ENCODE peak calls at places on chromosomes 3 and 15, in four cellular contexts. One of them, this sample, is unnamed. For H3K27me3 and H3K36me3, the result is how much of the 10 kb centered on the place peaks cover.

GRCh38 chr3:55567121-55567520 is 80.0 kb upstream of the WNT5A start:
- DNase-seq in CD4-positive, CD25-positive, alpha-beta regulatory T cell: no peak
- DNase-seq in small intestine: no peak
- DNase-seq in left ventricle myocardium inferior: no peak
- DNase-seq in this sample: no peak

GRCh38 chr3:23900744-23901143 is 16.0 kb downstream of the NKIRAS1 start:
- DNase-seq in CD4-positive, CD25-positive, alpha-beta regulatory T cell: no peak
- DNase-seq in left ventricle myocardium inferior: no peak
- DNase-seq in small intestine: no peak
- DNase-seq in this sample: no peak

GRCh38 chr15:41546846-41547786 is 3.1 kb upstream of the RPAP1 start:
- DNase-seq in small intestine: peak
- DNase-seq in CD4-positive, CD25-positive, alpha-beta regulatory T cell: no peak
- DNase-seq in left ventricle myocardium inferior: no peak
- DNase-seq in this sample: no peak

GRCh38 chr15:32828507-32829186 is 110.8 kb downstream of the GREM1 start:
- DNase-seq in left ventricle myocardium inferior: no peak
- DNase-seq in CD4-positive, CD25-positive, alpha-beta regulatory T cell: no peak
- DNase-seq in small intestine: no peak
- DNase-seq in this sample: no peak

GRCh38 chr3:111311709-111312235 is 230.2 kb upstream of the CD96 start:
- DNase-seq in CD4-positive, CD25-positive, alpha-beta regulatory T cell: peak
- DNase-seq in small intestine: peak
- DNase-seq in left ventricle myocardium inferior: no peak
- DNase-seq in this sample: no peak

GRCh38 chr15:34434627-34435305 is 2.8 kb downstream of the GOLGA8A start:
- DNase-seq in small intestine: no peak
- DNase-seq in left ventricle myocardium inferior: no peak
- DNase-seq in CD4-positive, CD25-positive, alpha-beta regulatory T cell: no peak
- DNase-seq in this sample: no peak

GRCh38 chr15:40250771-40251454 is 12.1 kb downstream of the PAK6 start:
- DNase-seq in left ventricle myocardium inferior: peak
- DNase-seq in small intestine: no peak
- DNase-seq in CD4-positive, CD25-positive, alpha-beta regulatory T cell: no peak
- DNase-seq in this sample: peak

GRCh38 chr3:119294402-119294888 is 262 bp downstream of the ARHGAP31 start:
- DNase-seq in CD4-positive, CD25-positive, alpha-beta regulatory T cell: no peak
- DNase-seq in small intestine: peak
- DNase-seq in left ventricle myocardium inferior: peak
- DNase-seq in this sample: peak

GRCh38 chr15:62857411-62857853 is 185.1 kb upstream of the TPM1 start:
- DNase-seq in small intestine: no peak
- DNase-seq in left ventricle myocardium inferior: no peak
- DNase-seq in CD4-positive, CD25-positive, alpha-beta regulatory T cell: peak
- DNase-seq in this sample: no peak

GRCh38 chr15:71114887-71115566 is at the start of gene THSD4:
- DNase-seq in small intestine: peak
- DNase-seq in CD4-positive, CD25-positive, alpha-beta regulatory T cell: peak
- DNase-seq in left ventricle myocardium inferior: peak
- DNase-seq in this sample: peak

GRCh38 chr15:71115567-71116351 is 488 bp downstream of the THSD4 start:
- DNase-seq in left ventricle myocardium inferior: peak
- DNase-seq in small intestine: peak
- DNase-seq in CD4-positive, CD25-positive, alpha-beta regulatory T cell: peak
- DNase-seq in this sample: peak

GRCh38 chr15:71116366-71116765 is 1.1 kb downstream of the THSD4 start:
- DNase-seq in left ventricle myocardium inferior: no peak
- DNase-seq in small intestine: peak
- DNase-seq in CD4-positive, CD25-positive, alpha-beta regulatory T cell: no peak
- DNase-seq in this sample: peak

GRCh38 chr15:71112429-71112828 is 2.8 kb upstream of the THSD4 start:
- DNase-seq in small intestine: no peak
- DNase-seq in left ventricle myocardium inferior: no peak
- DNase-seq in CD4-positive, CD25-positive, alpha-beta regulatory T cell: no peak
- DNase-seq in this sample: no peak

GRCh38 chr15:71114066-71114680 is 1.1 kb upstream of the THSD4 start:
- DNase-seq in small intestine: no peak
- DNase-seq in CD4-positive, CD25-positive, alpha-beta regulatory T cell: no peak
- DNase-seq in left ventricle myocardium inferior: no peak
- DNase-seq in this sample: peak
- H3K27me3 ChIP-seq in small intestine: under half
- H3K27me3 ChIP-seq in CD4-positive, CD25-positive, alpha-beta regulatory T cell: under half
- H3K27me3 ChIP-seq in left ventricle myocardium inferior: under half
- H3K27me3 ChIP-seq in this sample: under half

GRCh38 chr3:172309741-172310140 is 138.5 kb downstream of the GHSR start:
- DNase-seq in small intestine: no peak
- DNase-seq in left ventricle myocardium inferior: no peak
- DNase-seq in CD4-positive, CD25-positive, alpha-beta regulatory T cell: no peak
- DNase-seq in this sample: no peak
- H3K36me3 ChIP-seq in small intestine: under half
- H3K36me3 ChIP-seq in left ventricle myocardium inferior: half or more
- H3K36me3 ChIP-seq in CD4-positive, CD25-positive, alpha-beta regulatory T cell: under half
- H3K36me3 ChIP-seq in this sample: under half

DNA sequence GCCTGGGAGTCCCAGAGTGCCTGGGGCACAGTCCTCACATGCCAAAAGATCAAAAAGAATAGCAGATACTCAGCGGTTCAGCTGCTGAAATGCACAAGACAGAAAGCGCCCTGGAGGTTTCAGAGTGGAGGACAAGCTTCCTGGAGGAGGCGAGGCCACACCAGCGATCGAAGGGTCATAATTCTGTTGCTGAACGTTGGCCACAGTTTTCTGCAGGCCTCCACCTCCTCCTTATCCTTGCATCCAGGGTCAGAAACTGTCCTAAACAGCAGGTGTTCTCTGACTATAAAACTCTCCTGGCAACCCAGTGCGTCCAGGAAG is 220.3 kb upstream of the LINGO1 start:
- DNase-seq in left ventricle myocardium inferior: no peak
- DNase-seq in CD4-positive, CD25-positive, alpha-beta regulatory T cell: no peak
- DNase-seq in small intestine: peak
- DNase-seq in this sample: peak
- H3K27me3 ChIP-seq in left ventricle myocardium inferior: half or more
- H3K27me3 ChIP-seq in CD4-positive, CD25-positive, alpha-beta regulatory T cell: under half
- H3K27me3 ChIP-seq in small intestine: under half
- H3K27me3 ChIP-seq in this sample: under half

DNA sequence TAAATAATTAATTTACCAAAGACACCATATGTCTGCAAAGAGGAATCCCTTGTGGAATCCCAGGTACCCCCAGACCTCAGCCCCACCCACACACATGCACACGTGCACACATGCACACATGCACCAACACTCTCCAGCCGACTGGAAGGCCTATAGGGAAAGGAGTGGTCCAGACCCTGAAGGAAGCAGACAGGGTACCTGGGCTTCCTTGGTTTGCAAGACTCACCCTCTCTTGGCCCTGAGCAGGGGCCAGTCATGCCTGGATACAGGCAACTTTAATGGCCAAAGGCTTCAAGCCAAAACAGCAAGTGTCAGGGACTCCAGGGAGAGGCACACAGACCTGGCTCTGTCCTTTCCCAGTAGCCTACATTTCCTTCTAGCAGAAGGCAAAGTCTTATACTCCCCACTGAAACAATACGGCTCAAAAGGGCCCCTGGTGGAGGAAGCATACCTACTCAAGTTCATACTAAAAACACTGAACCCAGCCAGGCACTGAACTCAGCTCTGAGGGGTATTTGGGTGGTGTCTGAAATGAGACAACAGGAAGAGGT is 8.8 kb downstream of the MFGE8 start:
- DNase-seq in left ventricle myocardium inferior: no peak
- DNase-seq in CD4-positive, CD25-positive, alpha-beta regulatory T cell: no peak
- DNase-seq in small intestine: no peak
- DNase-seq in this sample: no peak
- H3K36me3 ChIP-seq in left ventricle myocardium inferior: half or more
- H3K36me3 ChIP-seq in CD4-positive, CD25-positive, alpha-beta regulatory T cell: under half
- H3K36me3 ChIP-seq in small intestine: under half
- H3K36me3 ChIP-seq in this sample: half or more

GRCh38 chr3:120821426-120821825 is 78.9 kb downstream of the GTF2E1 start:
- DNase-seq in small intestine: no peak
- DNase-seq in left ventricle myocardium inferior: no peak
- DNase-seq in CD4-positive, CD25-positive, alpha-beta regulatory T cell: no peak
- DNase-seq in this sample: no peak
- H3K27me3 ChIP-seq in small intestine: under half
- H3K27me3 ChIP-seq in left ventricle myocardium inferior: under half
- H3K27me3 ChIP-seq in CD4-positive, CD25-positive, alpha-beta regulatory T cell: under half
- H3K27me3 ChIP-seq in this sample: under half

DNA sequence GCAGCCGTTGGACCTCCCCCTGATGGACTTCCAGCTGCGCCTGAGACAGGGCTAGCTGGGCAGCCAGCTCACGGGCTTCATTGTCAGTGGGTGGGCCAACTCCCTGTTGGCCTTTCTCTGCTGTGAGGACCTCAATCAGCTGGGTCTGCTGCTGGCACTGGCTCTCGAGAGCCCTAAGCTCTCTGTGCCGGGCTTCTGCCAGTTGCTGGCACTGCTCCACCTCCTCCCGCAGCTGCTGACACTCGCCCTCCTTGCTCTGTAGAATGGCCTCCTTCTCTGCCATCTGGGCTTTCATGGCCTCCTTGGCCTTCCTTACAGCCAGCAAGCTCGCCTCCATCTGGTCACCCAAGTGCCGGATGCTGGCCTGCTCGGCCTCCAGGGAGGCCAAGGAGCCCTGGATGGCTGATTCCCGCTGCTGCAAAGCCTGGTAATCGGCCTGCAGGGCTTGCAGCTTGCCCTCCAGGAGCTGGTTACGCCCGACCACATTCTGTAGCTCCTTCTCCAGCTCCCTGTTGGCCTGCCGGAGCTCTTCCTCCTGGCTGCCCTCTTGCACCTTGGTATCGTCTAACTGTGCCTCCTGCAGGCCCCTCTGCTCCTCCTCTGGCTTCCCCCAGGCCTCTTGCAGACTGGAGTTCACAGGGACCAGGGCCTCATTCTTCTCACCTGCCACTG is 23.8 kb downstream of the CXCR6 start:
- DNase-seq in left ventricle myocardium inferior: no peak
- DNase-seq in CD4-positive, CD25-positive, alpha-beta regulatory T cell: no peak
- DNase-seq in small intestine: no peak
- DNase-seq in this sample: no peak
- H3K36me3 ChIP-seq in left ventricle myocardium inferior: half or more
- H3K36me3 ChIP-seq in CD4-positive, CD25-positive, alpha-beta regulatory T cell: half or more
- H3K36me3 ChIP-seq in small intestine: under half
- H3K36me3 ChIP-seq in this sample: half or more

GRCh38 chr3:122921791-122922651 is 105.5 kb downstream of the SEMA5B start:
- DNase-seq in CD4-positive, CD25-positive, alpha-beta regulatory T cell: peak
- DNase-seq in small intestine: peak
- DNase-seq in left ventricle myocardium inferior: no peak
- DNase-seq in this sample: peak
- H3K27me3 ChIP-seq in CD4-positive, CD25-positive, alpha-beta regulatory T cell: under half
- H3K27me3 ChIP-seq in small intestine: under half
- H3K27me3 ChIP-seq in left ventricle myocardium inferior: under half
- H3K27me3 ChIP-seq in this sample: under half

DNA sequence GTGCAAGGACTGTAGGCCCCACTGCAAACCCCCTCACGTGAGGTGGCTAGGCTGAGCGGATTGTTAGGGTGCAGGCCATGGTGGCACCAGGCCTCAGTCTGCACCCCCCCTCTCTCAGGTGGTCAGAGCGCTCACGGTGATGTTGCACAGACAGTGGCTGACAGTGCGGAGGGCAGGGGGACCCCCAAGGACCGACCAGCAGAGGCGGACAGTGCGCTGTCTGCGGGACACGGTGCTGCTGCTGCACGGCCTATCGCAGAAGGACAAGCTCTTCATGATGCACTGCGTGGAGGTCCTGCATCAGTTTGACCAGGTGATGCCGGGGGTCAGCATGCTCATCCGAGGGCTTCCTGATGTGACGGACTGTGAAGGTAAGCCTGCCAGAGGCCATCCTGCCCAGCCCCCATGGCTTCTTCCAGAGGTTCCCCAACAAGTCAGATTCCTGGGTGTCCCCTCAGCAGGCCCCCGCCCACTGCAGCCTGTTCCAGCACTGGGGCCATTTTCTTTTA is 18.2 kb downstream of the ATRIP start:
- DNase-seq in small intestine: no peak
- DNase-seq in CD4-positive, CD25-positive, alpha-beta regulatory T cell: no peak
- DNase-seq in left ventricle myocardium inferior: no peak
- DNase-seq in this sample: peak
- H3K36me3 ChIP-seq in small intestine: under half
- H3K36me3 ChIP-seq in CD4-positive, CD25-positive, alpha-beta regulatory T cell: under half
- H3K36me3 ChIP-seq in left ventricle myocardium inferior: under half
- H3K36me3 ChIP-seq in this sample: under half

GRCh38 chr15:77769700-77770099 is 137.0 kb upstream of the LINGO1 start:
- DNase-seq in left ventricle myocardium inferior: no peak
- DNase-seq in CD4-positive, CD25-positive, alpha-beta regulatory T cell: no peak
- DNase-seq in small intestine: no peak
- DNase-seq in this sample: peak
- H3K27me3 ChIP-seq in left ventricle myocardium inferior: half or more
- H3K27me3 ChIP-seq in CD4-positive, CD25-positive, alpha-beta regulatory T cell: under half
- H3K27me3 ChIP-seq in small intestine: under half
- H3K27me3 ChIP-seq in this sample: under half

GRCh38 chr3:15223684-15224575 is 17.9 kb downstream of the CAPN7 start:
- DNase-seq in CD4-positive, CD25-positive, alpha-beta regulatory T cell: no peak
- DNase-seq in left ventricle myocardium inferior: no peak
- DNase-seq in small intestine: no peak
- DNase-seq in this sample: no peak
- H3K36me3 ChIP-seq in CD4-positive, CD25-positive, alpha-beta regulatory T cell: half or more
- H3K36me3 ChIP-seq in left ventricle myocardium inferior: half or more
- H3K36me3 ChIP-seq in small intestine: under half
- H3K36me3 ChIP-seq in this sample: under half